ENCODE peak calls at places on chromosomes 1 and 21, in nine cellular contexts. O, J, N, P, F, U, X, H and G are unnamed samples.

GRCh38 chr1:218588555-218589172 is 243.5 kb downstream of the TGFB2 start:
- DNase-seq in O (no peak), J (no peak), N (no peak), P (no peak), F (no peak), U (no peak), X (peak), H (no peak), G (no peak)

GRCh38 chr1:12015001-12015491 is 4.3 kb upstream of the MIIP start:
- DNase-seq in O (no peak), J (no peak), N (no peak), P (no peak), F (no peak), U (no peak), X (peak), H (no peak), G (no peak)

GRCh38 chr1:183331095-183331742 is 87.0 kb downstream of the NMNAT2 start:
- DNase-seq in O (no peak), J (no peak), N (no peak), P (no peak), F (no peak), U (no peak), X (no peak), H (no peak), G (no peak)

GRCh38 chr1:180617769-180618168 is 14.1 kb upstream of the XPR1 start:
- DNase-seq in O (no peak), J (no peak), N (no peak), P (no peak), F (no peak), U (no peak), X (no peak), H (no peak), G (no peak)

GRCh38 chr1:214404571-214405213 is 123.7 kb downstream of the SMYD2 start:
- DNase-seq in O (no peak), J (no peak), N (no peak), P (no peak), F (no peak), U (no peak), X (no peak), H (no peak), G (no peak)

GRCh38 chr1:226541631-226542622 is 6.6 kb upstream of the STUM start:
- DNase-seq in O (no peak), J (no peak), N (no peak), P (no peak), F (no peak), U (no peak), X (peak), H (no peak), G (peak)

GRCh38 chr1:204341380-204341779 is 18.3 kb downstream of the PLEKHA6 start:
- DNase-seq in O (no peak), J (no peak), N (no peak), P (no peak), F (no peak), U (no peak), X (no peak), H (no peak), G (no peak)

GRCh38 chr1:199723557-199723956 is 304.0 kb upstream of the NR5A2 start:
- DNase-seq in O (no peak), J (no peak), N (no peak), P (no peak), F (no peak), U (no peak), X (no peak), H (no peak), G (no peak)

GRCh38 chr1:53588053-53588779 is 129.0 kb downstream of the DMRTB1 start:
- DNase-seq in O (no peak), J (no peak), N (no peak), P (no peak), F (no peak), U (no peak), X (no peak), H (no peak), G (no peak)

GRCh38 chr1:111649648-111650047 is 30.1 kb downstream of the RAP1A start:
- DNase-seq in O (no peak), J (no peak), N (no peak), P (no peak), F (no peak), U (no peak), X (no peak), H (no peak), G (no peak)

GRCh38 chr1:239125027-239125426 is 261.3 kb upstream of the CHRM3 start:
- DNase-seq in O (no peak), J (no peak), N (no peak), P (no peak), F (no peak), U (no peak), X (no peak), H (peak), G (no peak)

GRCh38 chr1:226624526-226624925 is 76.0 kb downstream of the STUM start:
- DNase-seq in O (no peak), J (no peak), N (no peak), P (no peak), F (peak), U (no peak), X (no peak), H (peak), G (no peak)

GRCh38 chr21:38267136-38267535 is 10.3 kb downstream of the KCNJ15 start:
- DNase-seq in O (no peak), J (no peak), N (no peak), P (no peak), F (no peak), U (no peak), X (no peak), H (no peak), G (no peak)

GRCh38 chr1:237139732-237140131 is 97.7 kb downstream of the RYR2 start:
- DNase-seq in O (no peak), J (no peak), N (no peak), P (no peak), F (no peak), U (peak), X (no peak), H (no peak), G (no peak)

GRCh38 chr1:43450251-43451070 is 3.3 kb downstream of the HYI start:
- DNase-seq in O (no peak), J (no peak), N (no peak), P (no peak), F (no peak), U (no peak), X (no peak), H (no peak), G (no peak)